ENCODE peak calls at places on chromosomes 12 and 14, in four cellular contexts. One of them, this sample, is unnamed.

GRCh38 chr14:53190938-53191337 is 37.8 kb upstream of the DDHD1 start:
- DNase-seq in K562: no peak
- DNase-seq in HepG2: no peak
- DNase-seq in HEK293T: no peak
- DNase-seq in this sample: no peak

GRCh38 chr12:48004039-48004940 is at the start of gene COL2A1:
- DNase-seq in K562: no peak
- DNase-seq in HepG2: no peak
- DNase-seq in HEK293T: no peak
- DNase-seq in this sample: no peak

GRCh38 chr12:104280703-104281458 is 22.7 kb upstream of the EID3 start:
- DNase-seq in K562: peak
- DNase-seq in HepG2: peak
- DNase-seq in HEK293T: no peak
- DNase-seq in this sample: no peak

GRCh38 chr12:26761775-26762174 is 71.2 kb downstream of the ITPR2 start:
- DNase-seq in K562: no peak
- DNase-seq in HepG2: no peak
- DNase-seq in HEK293T: no peak
- DNase-seq in this sample: no peak

GRCh38 chr12:32548691-32549412 is 130.2 kb upstream of the DNM1L start:
- DNase-seq in K562: no peak
- DNase-seq in HepG2: no peak
- DNase-seq in HEK293T: no peak
- DNase-seq in this sample: no peak

GRCh38 chr12:53751336-53752191 is at the start of gene CISTR:
- DNase-seq in K562: no peak
- DNase-seq in HepG2: no peak
- DNase-seq in HEK293T: no peak
- DNase-seq in this sample: no peak

GRCh38 chr12:5013206-5013830 is 30.4 kb upstream of the KCNA5 start:
- DNase-seq in K562: no peak
- DNase-seq in HepG2: no peak
- DNase-seq in HEK293T: no peak
- DNase-seq in this sample: no peak

GRCh38 chr12:120323772-120324171 is 3.8 kb downstream of the PLA2G1B start:
- DNase-seq in K562: no peak
- DNase-seq in HepG2: no peak
- DNase-seq in HEK293T: no peak
- DNase-seq in this sample: no peak

GRCh38 chr14:49853572-49854375 is 1.2 kb upstream of the NEMF start:
- DNase-seq in K562: no peak
- DNase-seq in HepG2: peak
- DNase-seq in HEK293T: peak
- DNase-seq in this sample: no peak

GRCh38 chr14:91829511-91829910 is 37.8 kb downstream of the TC2N start:
- DNase-seq in K562: no peak
- DNase-seq in HepG2: no peak
- DNase-seq in HEK293T: no peak
- DNase-seq in this sample: no peak

DNA sequence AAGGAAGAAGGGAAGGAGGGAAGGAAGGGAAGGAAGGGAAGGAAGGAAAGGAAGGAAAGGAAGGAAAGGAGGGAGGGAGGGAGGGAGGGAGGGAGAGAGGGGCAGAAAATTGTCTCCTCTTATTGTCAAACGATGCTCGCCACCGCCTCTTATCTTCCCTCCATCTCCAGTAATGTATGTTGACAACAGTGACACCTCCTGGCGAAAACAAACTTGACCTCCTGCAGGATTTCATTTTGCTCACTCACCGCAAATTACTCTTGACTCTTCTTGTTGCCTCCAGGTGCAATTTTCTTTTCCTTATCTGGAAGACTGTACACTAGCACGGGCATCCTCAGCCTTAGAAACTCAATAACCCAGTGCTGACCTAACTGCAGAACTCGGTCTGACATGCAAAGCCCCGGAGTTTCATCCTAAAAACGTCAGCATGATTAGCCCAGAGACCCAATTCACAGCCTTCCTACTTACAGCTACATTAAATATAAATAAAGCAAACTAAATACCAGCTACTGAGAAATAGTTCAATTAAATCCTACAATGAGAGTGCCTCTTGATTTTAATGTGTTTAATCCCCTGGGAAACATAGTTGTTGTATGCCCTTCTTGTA is 512.4 kb upstream of the TMPO start:
- DNase-seq in K562: peak
- DNase-seq in HepG2: peak
- DNase-seq in HEK293T: peak
- DNase-seq in this sample: no peak
- TF ChIP-seq FOXM1 in K562: no peak
- TF ChIP-seq FOXM1 in HepG2: no peak
- TF ChIP-seq FOXM1 in HEK293T: no peak
- TF ChIP-seq FOXM1 in this sample: no peak

GRCh38 chr14:99517046-99517642 is 35.9 kb downstream of the CCNK start:
- DNase-seq in K562: no peak
- DNase-seq in HepG2: no peak
- DNase-seq in HEK293T: no peak
- DNase-seq in this sample: no peak
- TF ChIP-seq BHLHE40 in K562: no peak
- TF ChIP-seq BHLHE40 in HepG2: no peak
- TF ChIP-seq BHLHE40 in HEK293T: no peak
- TF ChIP-seq BHLHE40 in this sample: no peak

DNA sequence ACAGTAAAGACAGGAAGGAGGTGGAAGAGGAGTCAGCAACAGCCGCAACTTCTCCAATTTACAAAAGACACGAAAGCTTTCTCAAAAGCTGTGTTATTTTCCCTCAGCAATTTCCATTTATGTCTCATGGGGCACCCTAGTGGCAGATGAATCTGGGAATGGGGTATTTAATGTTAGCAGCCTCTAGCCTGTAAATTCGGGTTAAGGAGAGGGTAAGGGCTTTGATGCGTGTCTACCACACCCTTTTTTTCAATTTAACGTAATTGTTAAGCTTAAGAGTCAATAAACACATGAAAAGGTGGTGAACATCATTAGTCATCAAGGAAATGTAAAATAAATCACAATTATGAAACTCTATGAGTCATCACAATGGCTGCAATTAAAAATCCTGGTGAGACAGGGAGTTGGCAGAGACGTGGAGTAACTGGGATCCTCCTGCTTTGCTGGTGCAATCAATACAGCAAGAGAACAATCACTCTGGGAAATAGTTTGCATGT is 986.4 kb downstream of the AACS start:
- DNase-seq in K562: no peak
- DNase-seq in HepG2: no peak
- DNase-seq in HEK293T: no peak
- DNase-seq in this sample: no peak
- TF ChIP-seq FOXM1 in K562: no peak
- TF ChIP-seq FOXM1 in HepG2: no peak
- TF ChIP-seq FOXM1 in HEK293T: no peak
- TF ChIP-seq FOXM1 in this sample: no peak

GRCh38 chr14:43165651-43166050 is 1341.4 kb downstream of the FSCB start:
- DNase-seq in K562: no peak
- DNase-seq in HepG2: no peak
- DNase-seq in HEK293T: no peak
- DNase-seq in this sample: no peak

GRCh38 chr14:43166163-43166562 is 1340.9 kb downstream of the FSCB start:
- DNase-seq in K562: no peak
- DNase-seq in HepG2: no peak
- DNase-seq in HEK293T: no peak
- DNase-seq in this sample: no peak

GRCh38 chr14:43168374-43168925 is 1338.6 kb downstream of the FSCB start:
- DNase-seq in K562: no peak
- DNase-seq in HepG2: no peak
- DNase-seq in HEK293T: no peak
- DNase-seq in this sample: no peak

GRCh38 chr14:43172899-43173548 is 1334.1 kb downstream of the FSCB start:
- DNase-seq in K562: no peak
- DNase-seq in HepG2: peak
- DNase-seq in HEK293T: no peak
- DNase-seq in this sample: no peak

GRCh38 chr14:43169722-43170121 is 1337.4 kb downstream of the FSCB start:
- DNase-seq in K562: no peak
- DNase-seq in HepG2: no peak
- DNase-seq in HEK293T: no peak
- DNase-seq in this sample: no peak
- TF ChIP-seq BHLHE40 in K562: no peak
- TF ChIP-seq BHLHE40 in HepG2: no peak
- TF ChIP-seq BHLHE40 in HEK293T: no peak
- TF ChIP-seq BHLHE40 in this sample: no peak

GRCh38 chr14:34475163-34475562 is 13.1 kb upstream of the SPTSSA start:
- DNase-seq in K562: no peak
- DNase-seq in HepG2: no peak
- DNase-seq in HEK293T: no peak
- DNase-seq in this sample: no peak

GRCh38 chr14:34472706-34473279 is 10.8 kb upstream of the SPTSSA start:
- DNase-seq in K562: no peak
- DNase-seq in HepG2: no peak
- DNase-seq in HEK293T: no peak
- DNase-seq in this sample: no peak

GRCh38 chr14:34474187-34474679 is 12.2 kb upstream of the SPTSSA start:
- DNase-seq in K562: no peak
- DNase-seq in HepG2: no peak
- DNase-seq in HEK293T: no peak
- DNase-seq in this sample: no peak

GRCh38 chr14:34466691-34467090 is 4.7 kb upstream of the SPTSSA start:
- DNase-seq in K562: no peak
- DNase-seq in HepG2: no peak
- DNase-seq in HEK293T: no peak
- DNase-seq in this sample: no peak

DNA sequence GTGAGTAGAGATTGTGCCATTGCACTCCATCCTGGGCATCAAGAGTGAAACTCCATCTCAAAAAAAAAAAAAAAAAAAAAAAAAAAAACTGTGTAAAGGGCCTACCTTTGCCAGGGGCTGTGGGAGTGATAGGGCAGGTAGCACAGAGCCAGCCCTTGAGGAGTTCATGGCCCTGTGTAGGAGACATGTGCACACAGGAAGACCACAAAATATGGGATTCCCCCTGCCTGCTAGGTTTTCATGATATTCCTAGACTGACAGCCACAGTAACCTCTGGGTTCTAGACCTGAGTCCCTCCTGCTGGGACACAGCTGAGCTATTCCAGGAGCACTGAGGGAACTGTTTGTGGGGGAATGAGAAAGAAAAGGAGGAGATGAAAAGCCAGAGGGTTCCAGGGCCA is 8.3 kb upstream of the SPTSSA start:
- DNase-seq in K562: no peak
- DNase-seq in HepG2: no peak
- DNase-seq in HEK293T: no peak
- DNase-seq in this sample: no peak
- TF ChIP-seq FOXM1 in K562: no peak
- TF ChIP-seq FOXM1 in HepG2: no peak
- TF ChIP-seq FOXM1 in HEK293T: no peak
- TF ChIP-seq FOXM1 in this sample: no peak

GRCh38 chr14:37593496-37594237 is 1.4 kb downstream of the FOXA1 start:
- DNase-seq in K562: no peak
- DNase-seq in HepG2: no peak
- DNase-seq in HEK293T: no peak
- DNase-seq in this sample: no peak
- TF ChIP-seq BHLHE40 in K562: no peak
- TF ChIP-seq BHLHE40 in HepG2: no peak
- TF ChIP-seq BHLHE40 in HEK293T: no peak
- TF ChIP-seq BHLHE40 in this sample: no peak

DNA sequence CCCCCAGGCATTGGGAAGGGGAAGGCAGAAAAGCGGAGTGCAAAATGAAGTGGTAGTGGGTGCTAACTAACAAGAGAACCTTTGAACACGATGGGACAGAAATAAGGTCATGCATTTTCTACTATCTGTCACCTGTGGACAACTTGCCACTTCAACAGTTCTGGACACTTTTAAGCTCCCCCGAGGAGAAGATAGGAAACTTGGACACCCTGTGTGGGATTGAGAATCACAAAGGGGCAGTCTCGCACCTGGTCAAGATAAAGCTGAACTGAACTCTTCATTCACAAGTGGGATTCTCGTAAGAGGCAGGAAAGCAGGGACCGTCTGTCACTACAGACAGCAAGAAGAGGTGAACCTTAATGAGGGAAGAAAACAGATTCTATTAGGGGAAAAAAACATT is 51.6 kb downstream of the EIF2S3B start:
- DNase-seq in K562: no peak
- DNase-seq in HepG2: no peak
- DNase-seq in HEK293T: no peak
- DNase-seq in this sample: no peak
- TF ChIP-seq FOXM1 in K562: no peak
- TF ChIP-seq FOXM1 in HepG2: no peak
- TF ChIP-seq FOXM1 in HEK293T: no peak
- TF ChIP-seq FOXM1 in this sample: no peak

GRCh38 chr14:83101855-83102254 is 1568.2 kb upstream of the SEL1L start:
- DNase-seq in K562: no peak
- DNase-seq in HepG2: no peak
- DNase-seq in HEK293T: no peak
- DNase-seq in this sample: no peak

GRCh38 chr14:83096092-83096491 is 1562.4 kb upstream of the SEL1L start:
- DNase-seq in K562: no peak
- DNase-seq in HepG2: no peak
- DNase-seq in HEK293T: no peak
- DNase-seq in this sample: no peak
- TF ChIP-seq BHLHE40 in K562: no peak
- TF ChIP-seq BHLHE40 in HepG2: no peak
- TF ChIP-seq BHLHE40 in HEK293T: no peak
- TF ChIP-seq BHLHE40 in this sample: no peak

GRCh38 chr14:90624732-90625444 is 191.3 kb downstream of the TTC7B start:
- DNase-seq in K562: no peak
- DNase-seq in HepG2: peak
- DNase-seq in HEK293T: no peak
- DNase-seq in this sample: no peak
- TF ChIP-seq FOXM1 in K562: no peak
- TF ChIP-seq FOXM1 in HepG2: no peak
- TF ChIP-seq FOXM1 in HEK293T: no peak
- TF ChIP-seq FOXM1 in this sample: no peak

GRCh38 chr12:3017281-3017680 is 58.1 kb downstream of the TEAD4 start:
- DNase-seq in K562: no peak
- DNase-seq in HepG2: no peak
- DNase-seq in HEK293T: no peak
- DNase-seq in this sample: no peak

GRCh38 chr12:3016191-3016590 is 57.0 kb downstream of the TEAD4 start:
- DNase-seq in K562: no peak
- DNase-seq in HepG2: no peak
- DNase-seq in HEK293T: no peak
- DNase-seq in this sample: no peak

GRCh38 chr12:3015356-3015755 is 56.2 kb downstream of the TEAD4 start:
- DNase-seq in K562: no peak
- DNase-seq in HepG2: no peak
- DNase-seq in HEK293T: no peak
- DNase-seq in this sample: no peak

GRCh38 chr12:3012786-3013185 is 53.6 kb downstream of the TEAD4 start:
- DNase-seq in K562: no peak
- DNase-seq in HepG2: no peak
- DNase-seq in HEK293T: no peak
- DNase-seq in this sample: no peak

GRCh38 chr12:3014641-3015040 is 55.4 kb downstream of the TEAD4 start:
- DNase-seq in K562: no peak
- DNase-seq in HepG2: no peak
- DNase-seq in HEK293T: no peak
- DNase-seq in this sample: no peak
- TF ChIP-seq BHLHE40 in K562: no peak
- TF ChIP-seq BHLHE40 in HepG2: no peak
- TF ChIP-seq BHLHE40 in HEK293T: no peak
- TF ChIP-seq BHLHE40 in this sample: no peak